ENCODE peak calls at places on chromosomes 7 and 10, in five cellular contexts. Q is aorta; U is CD4-positive, alpha-beta T cell; Z is GM03348; V is AG08395. Y is an unnamed sample.

GRCh38 chr7:100446040-100446439 is 9.7 kb upstream of the PPP1R35 start:
- DNase-seq in Q (peak), U (no peak), Z (peak), V (peak), Y (no peak)

GRCh38 chr7:135499818-135500217 is 10.1 kb downstream of the CNOT4 start:
- DNase-seq in Q (no peak), U (no peak), Z (no peak), V (no peak), Y (no peak)

GRCh38 chr10:60208676-60209269 is 180.9 kb downstream of the ANK3 start:
- DNase-seq in Q (no peak), U (no peak), Z (peak), V (peak), Y (no peak)

GRCh38 chr10:44978570-44979280 is at the start of gene DEPP1:
- DNase-seq in Q (peak), U (no peak), Z (peak), V (peak), Y (peak)

GRCh38 chr7:30148951-30149459 is 14.2 kb downstream of the MTURN start:
- DNase-seq in Q (no peak), U (peak), Z (no peak), V (no peak), Y (no peak)

GRCh38 chr10:88731296-88731695 is 25.2 kb downstream of the LIPK start:
- DNase-seq in Q (peak), U (no peak), Z (no peak), V (no peak), Y (no peak)

GRCh38 chr7:158443014-158443687 is 144.5 kb downstream of the PTPRN2 start:
- DNase-seq in Q (no peak), U (no peak), Z (no peak), V (no peak), Y (no peak)

GRCh38 chr7:5607958-5608656 is 173.4 kb downstream of the RNF216 start:
- DNase-seq in Q (no peak), U (no peak), Z (no peak), V (no peak), Y (no peak)

GRCh38 chr7:151503902-151504714 is 15.6 kb downstream of the RHEB start:
- DNase-seq in Q (no peak), U (no peak), Z (peak), V (peak), Y (no peak)

GRCh38 chr7:128833148-128833938 is 3.1 kb downstream of the FLNC start:
- DNase-seq in Q (peak), U (no peak), Z (peak), V (peak), Y (peak)

GRCh38 chr10:3782456-3783312 is 2.3 kb downstream of the KLF6 start:
- DNase-seq in Q (peak), U (peak), Z (peak), V (peak), Y (no peak)

GRCh38 chr10:12081879-12082560 is 13.3 kb downstream of the DHTKD1 start:
- DNase-seq in Q (no peak), U (no peak), Z (no peak), V (peak), Y (no peak)

GRCh38 chr7:3068568-3068967 is 24.9 kb upstream of the CARD11 start:
- DNase-seq in Q (no peak), U (no peak), Z (no peak), V (no peak), Y (no peak)

GRCh38 chr10:75019360-75019759 is 92.1 kb upstream of the SAMD8 start:
- DNase-seq in Q (no peak), U (no peak), Z (peak), V (peak), Y (no peak)

GRCh38 chr10:79072994-79073654 is 4.4 kb downstream of the ZMIZ1 start:
- DNase-seq in Q (no peak), U (no peak), Z (peak), V (no peak), Y (no peak)

GRCh38 chr7:2626498-2627117 is 5.2 kb upstream of the TTYH3 start:
- DNase-seq in Q (no peak), U (no peak), Z (no peak), V (peak), Y (no peak)

GRCh38 chr10:125343118-125343752 is 182.9 kb upstream of the CTBP2 start:
- DNase-seq in Q (no peak), U (no peak), Z (peak), V (peak), Y (no peak)

GRCh38 chr10:78419481-78420265 is 386.0 kb downstream of the RPS24 start:
- DNase-seq in Q (no peak), U (no peak), Z (no peak), V (no peak), Y (no peak)

GRCh38 chr10:359762-360161 is 224.5 kb downstream of the ZMYND11 start:
- DNase-seq in Q (no peak), U (no peak), Z (no peak), V (no peak), Y (no peak)

GRCh38 chr7:87155788-87156187 is 3.5 kb downstream of the DMTF1 start:
- DNase-seq in Q (no peak), U (no peak), Z (no peak), V (no peak), Y (no peak)

GRCh38 chr7:4550117-4550516 is 132.0 kb upstream of the FOXK1 start:
- DNase-seq in Q (no peak), U (no peak), Z (no peak), V (no peak), Y (no peak)

GRCh38 chr7:30466266-30466665 is 12.3 kb downstream of the NOD1 start:
- DNase-seq in Q (no peak), U (no peak), Z (no peak), V (no peak), Y (no peak)

GRCh38 chr10:132189810-132190422 is 3.2 kb downstream of the DPYSL4 start:
- DNase-seq in Q (no peak), U (no peak), Z (no peak), V (no peak), Y (no peak)

GRCh38 chr10:132632851-132633684 is 95.5 kb downstream of the INPP5A start:
- DNase-seq in Q (peak), U (no peak), Z (peak), V (peak), Y (peak)

GRCh38 chr7:88429382-88429781 is 122.7 kb upstream of the STEAP4 start:
- DNase-seq in Q (no peak), U (no peak), Z (no peak), V (no peak), Y (no peak)

GRCh38 chr10:113126506-113127192 is 176.6 kb downstream of the TCF7L2 start:
- DNase-seq in Q (peak), U (peak), Z (peak), V (peak), Y (peak)

GRCh38 chr10:19231034-19231433 is 182.4 kb downstream of the MALRD1 start:
- DNase-seq in Q (no peak), U (no peak), Z (no peak), V (no peak), Y (no peak)

GRCh38 chr7:636396-636795 is 90.1 kb upstream of the DNAAF5 start:
- DNase-seq in Q (peak), U (peak), Z (peak), V (peak), Y (no peak)

GRCh38 chr7:44434201-44434600 is 56.3 kb downstream of the NUDCD3 start:
- DNase-seq in Q (no peak), U (no peak), Z (no peak), V (no peak), Y (peak)

GRCh38 chr10:71383972-71384687 is 12.6 kb upstream of the CDH23 start:
- DNase-seq in Q (peak), U (peak), Z (peak), V (peak), Y (peak)

GRCh38 chr10:29895436-29895835 is 163.9 kb downstream of the JCAD start:
- DNase-seq in Q (peak), U (no peak), Z (peak), V (peak), Y (peak)

GRCh38 chr10:14386202-14386593 is 55.5 kb upstream of the FRMD4A start:
- DNase-seq in Q (peak), U (peak), Z (peak), V (peak), Y (no peak)

GRCh38 chr10:131440405-131441360 is 129.2 kb upstream of the TCERG1L start:
- DNase-seq in Q (no peak), U (no peak), Z (no peak), V (no peak), Y (no peak)